ENCODE peak calls at places on chromosomes 12 and 14, in nine cellular contexts. Y, F, A, E, C, L, R, I and H are unnamed samples.
A peak's percentile ranks its signal among the peaks of the same experiment; 100 is the strongest.

GRCh38 chr14:23525611-23526010 is 26.0 kb downstream of the ZFHX2 start:
- DNase-seq in Y (no peak), F (no peak), A (no peak), E (no peak), C (no peak), L (no peak), R (peak; percentile 59), I (no peak), H (no peak)

GRCh38 chr14:90499121-90499520 is 102.3 kb downstream of the CALM1 start:
- DNase-seq in Y (no peak), F (no peak), A (no peak), E (no peak), C (no peak), L (no peak), R (no peak), I (no peak), H (no peak)

GRCh38 chr12:110449799-110450497 is at the start of gene ARPC3:
- DNase-seq in Y (peak; percentile 61), F (peak; percentile 52), A (peak; percentile 94), E (peak; percentile 97), C (peak; percentile 95), L (peak; percentile 89), R (peak; percentile 96), I (peak; percentile 94), H (peak; percentile 97)

GRCh38 chr12:32535260-32535999 is 136.1 kb downstream of the FGD4 start:
- DNase-seq in Y (no peak), F (no peak), A (no peak), E (peak; percentile 69), C (no peak), L (no peak), R (no peak), I (peak; percentile 80), H (peak; percentile 68)

GRCh38 chr14:104138098-104138890 is at the start of gene KIF26A:
- DNase-seq in Y (no peak), F (no peak), A (no peak), E (no peak), C (no peak), L (no peak), R (peak; percentile 83), I (no peak), H (no peak)

GRCh38 chr14:101364503-101365328 is 196.6 kb upstream of the DIO3 start:
- DNase-seq in Y (no peak), F (no peak), A (no peak), E (no peak), C (peak; percentile 34), L (no peak), R (no peak), I (no peak), H (no peak)

GRCh38 chr12:19021646-19022045 is 107.9 kb upstream of the PLEKHA5 start:
- DNase-seq in Y (no peak), F (no peak), A (no peak), E (no peak), C (no peak), L (no peak), R (no peak), I (peak; percentile 25), H (peak; percentile 23)

GRCh38 chr14:51562816-51563215 is 88.9 kb upstream of the FRMD6 start:
- DNase-seq in Y (no peak), F (no peak), A (no peak), E (no peak), C (no peak), L (no peak), R (no peak), I (peak; percentile 92), H (peak; percentile 94)

GRCh38 chr12:57755454-57756372 is 810 bp downstream of the MARCHF9 start:
- DNase-seq in Y (no peak), F (no peak), A (peak; percentile 27), E (no peak), C (peak; percentile 62), L (no peak), R (no peak), I (no peak), H (peak; percentile 20)

GRCh38 chr12:122022393-122023338 is 982 bp downstream of the BCL7A start:
- DNase-seq in Y (no peak), F (no peak), A (peak; percentile 26), E (peak; percentile 33), C (peak; percentile 55), L (no peak), R (peak; percentile 22), I (peak; percentile 32), H (peak; percentile 48)

GRCh38 chr12:46585854-46586621 is 213.5 kb upstream of the SLC38A2 start:
- DNase-seq in Y (no peak), F (no peak), A (peak; percentile 10), E (peak; percentile 72), C (no peak), L (no peak), R (no peak), I (peak; percentile 73), H (peak; percentile 81)

GRCh38 chr12:64480148-64480547 is 28.2 kb downstream of the TBK1 start:
- DNase-seq in Y (no peak), F (peak; percentile 59), A (no peak), E (no peak), C (no peak), L (no peak), R (no peak), I (peak; percentile 72), H (peak; percentile 42)

GRCh38 chr12:46451276-46452021 is 78.9 kb upstream of the SLC38A2 start:
- DNase-seq in Y (no peak), F (no peak), A (no peak), E (no peak), C (no peak), L (no peak), R (no peak), I (no peak), H (peak; percentile 24)

GRCh38 chr12:58007875-58008274 is 66.5 kb downstream of the ATP23 start:
- DNase-seq in Y (no peak), F (no peak), A (no peak), E (peak; percentile 13), C (no peak), L (no peak), R (no peak), I (no peak), H (no peak)

GRCh38 chr14:71166434-71166833 is 259.2 kb downstream of the PCNX1 start:
- DNase-seq in Y (no peak), F (peak; percentile 39), A (no peak), E (peak; percentile 59), C (no peak), L (no peak), R (peak; percentile 52), I (peak; percentile 43), H (peak; percentile 67)

GRCh38 chr12:67515679-67516363 is 132.7 kb upstream of the DYRK2 start:
- DNase-seq in Y (no peak), F (no peak), A (peak; percentile 15), E (peak; percentile 5), C (peak; percentile 50), L (no peak), R (no peak), I (no peak), H (no peak)

GRCh38 chr12:68240079-68240478 is 13.3 kb downstream of the IL22 start:
- DNase-seq in Y (peak; percentile 82), F (peak; percentile 74), A (no peak), E (peak; percentile 46), C (peak; percentile 49), L (no peak), R (no peak), I (peak; percentile 92), H (peak; percentile 89)

GRCh38 chr12:91180577-91180976 is 2.0 kb downstream of the DCN start:
- DNase-seq in Y (peak; percentile 89), F (peak; percentile 81), A (no peak), E (peak; percentile 39), C (no peak), L (no peak), R (no peak), I (peak; percentile 76), H (peak; percentile 44)

GRCh38 chr14:59018978-59019377 is 169.5 kb upstream of the DAAM1 start:
- DNase-seq in Y (no peak), F (no peak), A (no peak), E (no peak), C (no peak), L (no peak), R (peak; percentile 16), I (peak; percentile 12), H (peak; percentile 33)

GRCh38 chr12:23259558-23259957 is 634.6 kb downstream of the ETNK1 start:
- DNase-seq in Y (no peak), F (no peak), A (no peak), E (no peak), C (no peak), L (no peak), R (no peak), I (no peak), H (no peak)

GRCh38 chr12:26226629-26227375 is 31.4 kb downstream of the SSPN start:
- DNase-seq in Y (no peak), F (no peak), A (no peak), E (peak; percentile 29), C (no peak), L (no peak), R (no peak), I (peak; percentile 58), H (peak; percentile 46)

GRCh38 chr12:118582863-118583262 is 206.5 kb downstream of the SUDS3 start:
- DNase-seq in Y (no peak), F (no peak), A (no peak), E (no peak), C (no peak), L (no peak), R (no peak), I (peak; percentile 9), H (no peak)

GRCh38 chr14:104792101-104792884 is 3.3 kb downstream of the AKT1 start:
- DNase-seq in Y (no peak), F (no peak), A (no peak), E (no peak), C (no peak), L (no peak), R (no peak), I (no peak), H (no peak)

GRCh38 chr14:52365071-52365470 is 51.0 kb downstream of the PTGER2 start:
- DNase-seq in Y (no peak), F (peak; percentile 84), A (no peak), E (no peak), C (no peak), L (no peak), R (no peak), I (peak; percentile 14), H (peak; percentile 12)

GRCh38 chr12:104506691-104507401 is 50.1 kb downstream of the CHST11 start:
- DNase-seq in Y (no peak), F (no peak), A (no peak), E (no peak), C (no peak), L (no peak), R (no peak), I (no peak), H (no peak)

GRCh38 chr12:55653031-55653430 is 16.3 kb downstream of the OR10P1 start:
- DNase-seq in Y (no peak), F (no peak), A (no peak), E (peak; percentile 27), C (no peak), L (no peak), R (no peak), I (no peak), H (no peak)

GRCh38 chr12:111907740-111908139 is 65.7 kb downstream of the MAPKAPK5 start:
- DNase-seq in Y (no peak), F (no peak), A (no peak), E (no peak), C (no peak), L (no peak), R (no peak), I (no peak), H (no peak)

GRCh38 chr12:1993871-1994371 is 10.3 kb downstream of the DCP1B start:
- DNase-seq in Y (no peak), F (no peak), A (no peak), E (no peak), C (no peak), L (no peak), R (no peak), I (peak; percentile 74), H (peak; percentile 94)

GRCh38 chr14:73227812-73228781 is 9.2 kb upstream of the PAPLN start:
- DNase-seq in Y (peak; percentile 44), F (peak; percentile 33), A (no peak), E (no peak), C (no peak), L (no peak), R (no peak), I (peak; percentile 91), H (peak; percentile 94)

GRCh38 chr14:88229428-88229827 is 93.6 kb downstream of the KCNK10 start:
- DNase-seq in Y (no peak), F (no peak), A (no peak), E (no peak), C (no peak), L (no peak), R (no peak), I (no peak), H (no peak)

GRCh38 chr12:100295764-100296555 is 29.0 kb downstream of the SCYL2 start:
- DNase-seq in Y (peak; percentile 4), F (peak; percentile 10), A (no peak), E (no peak), C (no peak), L (no peak), R (no peak), I (peak; percentile 24), H (peak; percentile 54)